ENCODE peak calls at places on chromosomes 6 and 20, in seven cellular contexts. C, Z, Q, P, N, E and H are unnamed samples.
A peak's percentile ranks its signal among the peaks of the same experiment; 100 is the strongest.

GRCh38 chr20:24406761-24407550 is 62.5 kb upstream of the SYNDIG1 start:
- DNase-seq in N (no peak), P (no peak), Z (no peak), C (no peak), Q (no peak), E (no peak), H (no peak)

GRCh38 chr20:54477134-54477533 is 1.7 kb downstream of the DOK5 start:
- DNase-seq in C (no peak), Q (peak; percentile 32), Z (no peak), N (no peak), E (no peak), P (no peak), H (no peak)

GRCh38 chr20:43029161-43029560 is 160.5 kb downstream of the PTPRT start:
- DNase-seq in Z (no peak), N (no peak), P (no peak), C (no peak), E (no peak), Q (no peak), H (no peak)

GRCh38 chr20:48623906-48624265 is 203.9 kb downstream of the PREX1 start:
- DNase-seq in P (no peak), E (no peak), Z (no peak), Q (no peak), N (no peak), C (no peak), H (no peak)

GRCh38 chr6:115441671-115442070 is 619.0 kb downstream of the FRK start:
- DNase-seq in Z (no peak), C (no peak), Q (no peak), P (no peak), E (no peak), N (no peak), H (no peak)

GRCh38 chr6:30112402-30113376 is at the start of gene TRIM31:
- DNase-seq in C (no peak), N (no peak), E (no peak), Q (no peak), Z (no peak), P (no peak), H (peak; percentile 66)

GRCh38 chr6:114952229-114952628 is 609.4 kb upstream of the HS3ST5 start:
- DNase-seq in N (no peak), E (no peak), C (no peak), P (no peak), Q (no peak), Z (no peak), H (no peak)

GRCh38 chr6:87155920-87156600 is 695 bp downstream of the ZNF292 start:
- DNase-seq in N (no peak), C (peak; percentile 88), E (peak; percentile 68), P (peak; percentile 77), Z (peak; percentile 43), Q (peak; percentile 83), H (peak; percentile 72)

GRCh38 chr6:156396068-156396771 is 381.0 kb upstream of the ARID1B start:
- DNase-seq in E (peak; percentile 7), N (no peak), Z (no peak), Q (no peak), P (no peak), C (no peak), H (no peak)

GRCh38 chr20:23646106-23646958 is 8.6 kb upstream of the CST3 start:
- DNase-seq in Z (no peak), N (no peak), C (no peak), E (no peak), Q (no peak), P (no peak), H (no peak)

GRCh38 chr6:16762547-16763477 is 1.6 kb upstream of the ATXN1 start:
- DNase-seq in N (no peak), P (peak; percentile 87), Q (peak; percentile 96), Z (no peak), E (peak; percentile 64), C (peak; percentile 80), H (peak; percentile 77)

GRCh38 chr6:7732219-7732618 is 6.3 kb downstream of the BMP6 start:
- DNase-seq in Z (no peak), N (no peak), Q (peak; percentile 14), E (no peak), C (peak; percentile 67), P (no peak), H (no peak)

GRCh38 chr6:76803038-76803580 is 660.2 kb downstream of the HTR1B start:
- DNase-seq in N (no peak), Q (no peak), C (peak; percentile 47), Z (no peak), P (no peak), E (no peak), H (no peak)

GRCh38 chr6:162631546-162631945 is 96.0 kb downstream of the PRKN start:
- DNase-seq in P (no peak), Z (no peak), Q (no peak), N (no peak), C (no peak), E (no peak), H (no peak)

GRCh38 chr6:5471044-5471443 is 209.7 kb downstream of the FARS2 start:
- DNase-seq in Q (peak; percentile 83), P (peak; percentile 71), C (peak; percentile 65), E (peak; percentile 7), Z (peak; percentile 62), N (no peak), H (peak; percentile 47)

GRCh38 chr20:46485431-46485830 is 27.9 kb downstream of the ZNF334 start:
- DNase-seq in C (peak; percentile 30), Z (no peak), N (no peak), P (no peak), Q (peak; percentile 1), E (no peak), H (no peak)

GRCh38 chr6:16049178-16049577 is 79.7 kb upstream of the MYLIP start:
- DNase-seq in E (no peak), Q (peak; percentile 9), N (no peak), P (no peak), Z (no peak), C (no peak), H (no peak)

GRCh38 chr6:132399376-132400074 is 1.8 kb downstream of the MOXD1 start:
- DNase-seq in Z (no peak), P (no peak), N (no peak), Q (peak; percentile 73), E (no peak), C (no peak), H (no peak)

GRCh38 chr6:53179961-53180651 is 31.5 kb upstream of the GCM1 start:
- DNase-seq in Z (peak; percentile 40), N (no peak), P (no peak), Q (no peak), E (no peak), C (no peak), H (peak; percentile 48)

GRCh38 chr6:163539101-163539762 is 124.7 kb downstream of the QKI start:
- DNase-seq in E (no peak), Z (no peak), C (no peak), P (no peak), N (no peak), Q (no peak), H (peak; percentile 44)

GRCh38 chr6:107635058-107635515 is 145.2 kb downstream of the SOBP start:
- DNase-seq in N (no peak), E (no peak), C (no peak), Q (no peak), P (no peak), Z (no peak), H (no peak)
- H3K36me3 ChIP-seq in N (no peaks in the 10 kb centered on the region), E (no peaks in the 10 kb centered on the region), C (no peaks in the 10 kb centered on the region), Q (no peaks in the 10 kb centered on the region), P (no peaks in the 10 kb centered on the region), Z (peaks cover 5% of the 10 kb centered on the region), H (no peaks in the 10 kb centered on the region)

GRCh38 chr6:3011592-3011991 is 11.9 kb downstream of the NQO2 start:
- DNase-seq in Z (no peak), P (no peak), Q (no peak), N (no peak), C (peak; percentile 35), E (no peak), H (no peak)

GRCh38 chr6:3013486-3013885 is 13.8 kb downstream of the NQO2 start:
- DNase-seq in C (peak; percentile 46), N (no peak), Q (peak; percentile 69), E (no peak), P (no peak), Z (peak; percentile 36), H (no peak)

GRCh38 chr6:3013901-3014674 is 14.4 kb downstream of the NQO2 start:
- DNase-seq in P (no peak), Z (no peak), N (no peak), E (no peak), Q (no peak), C (no peak), H (no peak)

GRCh38 chr6:3009930-3010329 is 10.2 kb downstream of the NQO2 start:
- DNase-seq in Z (no peak), P (no peak), E (no peak), C (no peak), Q (no peak), N (no peak), H (no peak)

DNA sequence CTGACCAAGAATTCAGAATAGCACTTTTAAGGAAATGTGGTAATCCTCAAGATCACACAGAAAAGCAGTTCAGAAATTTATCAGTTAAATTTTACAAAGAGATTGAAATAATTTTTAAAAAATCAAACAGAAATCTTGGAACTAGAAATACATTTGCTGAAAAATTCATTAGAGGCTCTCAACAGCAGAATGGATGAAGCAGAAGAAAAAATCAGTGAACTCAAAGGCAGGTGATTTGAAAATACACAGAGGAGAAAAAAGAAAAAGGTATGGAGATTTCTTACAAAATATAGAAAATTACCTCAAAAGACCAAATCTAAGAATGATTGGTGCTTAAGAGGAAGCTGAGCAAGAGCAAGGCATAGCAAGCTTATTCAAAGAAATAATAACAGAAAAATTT is 11.5 kb downstream of the NQO2 start:
- DNase-seq in Z (no peak), N (no peak), E (no peak), P (no peak), C (no peak), Q (no peak), H (no peak)
- H3K36me3 ChIP-seq in Z (peaks cover 93% of the 10 kb centered on the region), N (peaks cover 96% of the 10 kb centered on the region), E (peaks cover 45% of the 10 kb centered on the region), P (peaks cover 63% of the 10 kb centered on the region), C (peaks cover 20% of the 10 kb centered on the region), Q (peaks cover 37% of the 10 kb centered on the region), H (no peaks in the 10 kb centered on the region)

GRCh38 chr6:24425091-24425490 is 22.4 kb downstream of the MRS2 start:
- DNase-seq in N (no peak), C (no peak), P (no peak), Z (no peak), E (no peak), Q (no peak), H (no peak)
- H3K36me3 ChIP-seq in N (peaks cover 73% of the 10 kb centered on the region), C (peaks cover 4% of the 10 kb centered on the region), P (peaks cover 70% of the 10 kb centered on the region), Z (peaks cover 68% of the 10 kb centered on the region), E (peaks cover 56% of the 10 kb centered on the region), Q (peaks cover 49% of the 10 kb centered on the region), H (peaks cover 8% of the 10 kb centered on the region)

GRCh38 chr20:63668351-63668750 is 10.2 kb downstream of the RTEL1 start:
- DNase-seq in P (no peak), E (no peak), Z (no peak), C (no peak), Q (no peak), N (no peak), H (no peak)
- H3K36me3 ChIP-seq in P (peaks cover 30% of the 10 kb centered on the region), E (peaks cover 23% of the 10 kb centered on the region), Z (peaks cover 52% of the 10 kb centered on the region), C (peaks cover 2% of the 10 kb centered on the region), Q (no peaks in the 10 kb centered on the region), N (peaks cover 77% of the 10 kb centered on the region), H (no peaks in the 10 kb centered on the region)

DNA sequence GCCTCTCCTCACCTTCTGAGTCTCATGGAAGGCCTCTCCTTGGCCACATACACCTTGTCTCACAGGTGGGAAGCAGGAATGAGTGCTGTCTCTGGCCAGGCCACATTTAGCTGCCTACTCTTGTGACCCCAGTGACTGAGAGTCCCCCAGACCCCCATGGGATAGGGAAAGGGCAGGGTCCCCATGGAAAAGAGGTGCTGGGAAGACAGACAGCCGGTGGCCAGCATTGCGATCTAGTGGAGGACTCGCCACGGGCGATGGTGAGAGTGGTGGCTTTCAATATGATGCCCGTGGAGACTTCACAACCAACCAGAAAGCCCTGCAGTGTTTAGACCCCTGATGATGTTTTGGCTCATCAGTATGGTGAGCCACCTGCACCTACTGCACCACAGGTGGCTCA is 19.8 kb downstream of the MANBAL start:
- DNase-seq in C (no peak), E (no peak), P (no peak), Z (no peak), N (no peak), Q (no peak), H (no peak)
- H3K36me3 ChIP-seq in C (peaks cover 3% of the 10 kb centered on the region), E (peaks cover 19% of the 10 kb centered on the region), P (peaks cover 35% of the 10 kb centered on the region), Z (peaks cover 32% of the 10 kb centered on the region), N (peaks cover 94% of the 10 kb centered on the region), Q (no peaks in the 10 kb centered on the region), H (no peaks in the 10 kb centered on the region)